ENCODE peak calls at places on chromosomes 3 and 15, in eight cellular contexts. Z, Y, W, O, N, M, E and T are unnamed samples.

GRCh38 chr3:71397046-71397445 is 186.5 kb downstream of the FOXP1 start:
- DNase-seq in Z (peak), Y (no peak), W (no peak), O (peak), N (no peak), M (no peak), E (peak), T (peak)

GRCh38 chr3:112653881-112654300 is 12.9 kb upstream of the CCDC80 start:
- DNase-seq in Z (no peak), Y (no peak), W (no peak), O (peak), N (no peak), M (no peak), E (peak), T (peak)

GRCh38 chr3:31671976-31672375 is 139.3 kb downstream of the STT3B start:
- DNase-seq in Z (no peak), Y (no peak), W (no peak), O (peak), N (peak), M (no peak), E (no peak), T (peak)

GRCh38 chr3:28667646-28668376 is 319.2 kb upstream of the AZI2 start:
- DNase-seq in Z (peak), Y (peak), W (no peak), O (peak), N (peak), M (peak), E (peak), T (peak)

GRCh38 chr15:70281811-70282307 is 184.1 kb upstream of the TLE3 start:
- DNase-seq in Z (peak), Y (peak), W (no peak), O (peak), N (no peak), M (no peak), E (peak), T (peak)

GRCh38 chr3:152320201-152320617 is 51.5 kb downstream of the MBNL1 start:
- DNase-seq in Z (no peak), Y (no peak), W (no peak), O (peak), N (no peak), M (no peak), E (no peak), T (no peak)

GRCh38 chr3:154095832-154096421 is 25.3 kb upstream of the ARHGEF26 start:
- DNase-seq in Z (no peak), Y (no peak), W (no peak), O (peak), N (no peak), M (no peak), E (peak), T (peak)

GRCh38 chr15:41258706-41259471 is 27.8 kb downstream of the CHP1 start:
- DNase-seq in Z (peak), Y (peak), W (no peak), O (peak), N (no peak), M (no peak), E (no peak), T (peak)

GRCh38 chr3:59189561-59190338 is 139.9 kb upstream of the CFAP20DC start:
- DNase-seq in Z (no peak), Y (no peak), W (no peak), O (peak), N (no peak), M (no peak), E (no peak), T (no peak)

GRCh38 chr3:5022187-5022965 is 43.1 kb downstream of the BHLHE40 start:
- DNase-seq in Z (no peak), Y (no peak), W (no peak), O (peak), N (no peak), M (no peak), E (peak), T (peak)

GRCh38 chr15:71011503-71012155 is 103.6 kb upstream of the THSD4 start:
- DNase-seq in Z (no peak), Y (no peak), W (no peak), O (peak), N (no peak), M (no peak), E (peak), T (peak)

GRCh38 chr3:44992555-44993470 is 16.8 kb downstream of the EXOSC7 start:
- DNase-seq in Z (no peak), Y (peak), W (no peak), O (peak), N (no peak), M (no peak), E (no peak), T (peak)

GRCh38 chr3:172517859-172518466 is 5.3 kb downstream of the TNFSF10 start:
- DNase-seq in Z (no peak), Y (no peak), W (no peak), O (peak), N (no peak), M (no peak), E (no peak), T (no peak)

GRCh38 chr3:183218826-183219225 is 34.2 kb upstream of the B3GNT5 start:
- DNase-seq in Z (no peak), Y (no peak), W (no peak), O (no peak), N (peak), M (no peak), E (no peak), T (no peak)

GRCh38 chr15:55546718-55547117 is 38.7 kb upstream of the DNAAF4 start:
- DNase-seq in Z (no peak), Y (no peak), W (no peak), O (peak), N (no peak), M (no peak), E (no peak), T (no peak)

GRCh38 chr3:102156426-102156825 is 278.4 kb upstream of the ZPLD1 start:
- DNase-seq in Z (no peak), Y (no peak), W (no peak), O (peak), N (no peak), M (no peak), E (peak), T (peak)

GRCh38 chr3:43223670-43224364 is 62.5 kb upstream of the SNRK start:
- DNase-seq in Z (peak), Y (no peak), W (no peak), O (peak), N (no peak), M (peak), E (peak), T (peak)

GRCh38 chr15:78671626-78672211 is 30.7 kb upstream of the CHRNB4 start:
- DNase-seq in Z (no peak), Y (no peak), W (no peak), O (no peak), N (no peak), M (no peak), E (no peak), T (no peak)

GRCh38 chr3:73074681-73075305 is 13.3 kb downstream of the EBLN2 start:
- DNase-seq in Z (no peak), Y (no peak), W (no peak), O (no peak), N (no peak), M (no peak), E (no peak), T (no peak)

GRCh38 chr15:57122080-57122845 is 203.8 kb downstream of the TCF12 start:
- DNase-seq in Z (no peak), Y (no peak), W (no peak), O (no peak), N (no peak), M (no peak), E (no peak), T (peak)

GRCh38 chr3:105144837-105145236 is 221.9 kb upstream of the ALCAM start:
- DNase-seq in Z (no peak), Y (no peak), W (no peak), O (no peak), N (no peak), M (no peak), E (no peak), T (no peak)

GRCh38 chr15:100759698-100760356 is 119.8 kb upstream of the ALDH1A3 start:
- DNase-seq in Z (no peak), Y (no peak), W (no peak), O (peak), N (no peak), M (no peak), E (peak), T (peak)

GRCh38 chr3:99012051-99012450 is 110.6 kb upstream of the DCBLD2 start:
- DNase-seq in Z (no peak), Y (peak), W (no peak), O (peak), N (no peak), M (no peak), E (no peak), T (peak)

GRCh38 chr3:190265795-190266194 is 56.5 kb downstream of the CLDN1 start:
- DNase-seq in Z (no peak), Y (no peak), W (no peak), O (peak), N (no peak), M (no peak), E (no peak), T (peak)

GRCh38 chr3:49867871-49868321 is 1.8 kb downstream of the CAMKV start:
- DNase-seq in Z (no peak), Y (peak), W (no peak), O (peak), N (peak), M (peak), E (no peak), T (peak)

GRCh38 chr3:63328386-63328785 is 50.3 kb downstream of the SYNPR start:
- DNase-seq in Z (no peak), Y (no peak), W (no peak), O (peak), N (no peak), M (no peak), E (no peak), T (peak)

GRCh38 chr3:30752961-30753360 is 141.5 kb downstream of the GADL1 start:
- DNase-seq in Z (no peak), Y (no peak), W (no peak), O (peak), N (peak), M (no peak), E (no peak), T (peak)

GRCh38 chr3:132417695-132418520 is 606 bp downstream of the DNAJC13 start:
- DNase-seq in Z (no peak), Y (peak), W (no peak), O (peak), N (peak), M (no peak), E (peak), T (peak)

GRCh38 chr3:58617338-58617761 is 40.2 kb upstream of the FAM107A start:
- DNase-seq in Z (no peak), Y (no peak), W (no peak), O (no peak), N (no peak), M (no peak), E (no peak), T (peak)